ENCODE peak calls at places on chromosome 6, in four cellular contexts. F, T, Q and B are unnamed samples.

GRCh38 chr6:91097316-91097878 is 510.5 kb upstream of the MAP3K7 start:
- DNase-seq in F (no peak), T (no peak), Q (no peak), B (no peak)

GRCh38 chr6:127466416-127466815 is 7.2 kb upstream of the KIAA0408 start:
- DNase-seq in F (no peak), T (no peak), Q (no peak), B (no peak)

GRCh38 chr6:2231438-2231837 is 14.0 kb downstream of the GMDS start:
- DNase-seq in F (no peak), T (no peak), Q (no peak), B (no peak)

GRCh38 chr6:90123796-90124195 is 172.8 kb downstream of the BACH2 start:
- DNase-seq in F (no peak), T (no peak), Q (no peak), B (peak; percentile 50)

GRCh38 chr6:45647341-45648138 is 269.8 kb upstream of the SUPT3H start:
- DNase-seq in F (no peak), T (peak; percentile 95), Q (no peak), B (no peak)

GRCh38 chr6:26594128-26594493 is 2.6 kb upstream of the ABT1 start:
- DNase-seq in F (no peak), T (no peak), Q (no peak), B (no peak)

GRCh38 chr6:127347188-127347587 is 3.8 kb upstream of the ECHDC1 start:
- DNase-seq in F (no peak), T (no peak), Q (no peak), B (peak; percentile 50)

GRCh38 chr6:152642578-152643375 is 5.6 kb upstream of the SYNE1 start:
- DNase-seq in F (peak; percentile 27), T (peak; percentile 67), Q (peak; percentile 92), B (peak; percentile 15)

GRCh38 chr6:63598001-63598250 is 25.6 kb downstream of the LOC128125822 start:
- DNase-seq in F (no peak), T (no peak), Q (peak; percentile 30), B (no peak)

GRCh38 chr6:166228839-166229528 is 61.3 kb upstream of the TBXT start:
- DNase-seq in F (no peak), T (no peak), Q (no peak), B (no peak)

GRCh38 chr6:19804362-19805145 is 32.6 kb upstream of the ID4 start:
- DNase-seq in F (peak; percentile 93), T (peak; percentile 98), Q (peak; percentile 96), B (peak; percentile 98)

GRCh38 chr6:83430606-83431544 is at the start of gene ME1:
- DNase-seq in F (peak; percentile 52), T (peak; percentile 33), Q (peak; percentile 83), B (peak; percentile 93)

GRCh38 chr6:163651910-163652309 is 237.4 kb downstream of the QKI start:
- DNase-seq in F (no peak), T (peak; percentile 11), Q (no peak), B (no peak)

GRCh38 chr6:77105091-77105490 is 358.2 kb downstream of the HTR1B start:
- DNase-seq in F (no peak), T (no peak), Q (no peak), B (no peak)

GRCh38 chr6:48611332-48611731 is 500.3 kb upstream of the PTCHD4 start:
- DNase-seq in F (no peak), T (no peak), Q (no peak), B (no peak)

GRCh38 chr6:17703256-17703694 is 3.5 kb downstream of the NUP153 start:
- DNase-seq in F (no peak), T (no peak), Q (no peak), B (peak; percentile 88)

GRCh38 chr6:108667984-108668383 is 107.3 kb downstream of the FOXO3 start:
- DNase-seq in F (no peak), T (no peak), Q (no peak), B (peak; percentile 43)

GRCh38 chr6:3460253-3460652 is 3.4 kb upstream of the SLC22A23 start:
- DNase-seq in F (no peak), T (no peak), Q (no peak), B (no peak)

GRCh38 chr6:72552938-72553337 is 68.9 kb upstream of the KCNQ5 start:
- DNase-seq in F (no peak), T (no peak), Q (no peak), B (peak; percentile 50)

DNA sequence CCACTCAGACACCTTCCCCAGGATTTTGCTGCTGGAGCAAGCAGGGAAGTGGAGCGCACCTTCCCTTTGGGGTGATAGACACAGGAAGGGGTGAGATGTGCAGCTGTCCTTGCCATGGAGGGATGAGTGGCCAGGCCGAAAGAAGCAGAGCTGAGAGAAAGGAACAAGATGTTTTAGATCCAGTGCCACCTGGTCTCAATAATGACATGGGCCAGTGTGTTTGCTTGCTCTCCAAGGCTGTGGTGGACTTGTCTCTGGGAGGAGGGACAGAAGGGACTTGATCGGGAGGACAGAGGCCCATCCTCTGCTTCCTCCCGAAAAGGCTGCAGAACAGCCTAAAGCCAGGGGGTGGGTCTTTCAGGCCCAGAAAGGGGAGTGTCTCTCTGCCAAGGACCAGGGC is 61.7 kb upstream of the CCDC167 start:
- DNase-seq in F (no peak), T (no peak), Q (no peak), B (no peak)
- H3K4me1 ChIP-seq in F (peaks cover 50% of the 10 kb centered on the region), T (peaks cover 7% of the 10 kb centered on the region), Q (no peaks in the 10 kb centered on the region), B (peaks cover 20% of the 10 kb centered on the region)

GRCh38 chr6:133431031-133431430 is 189.9 kb downstream of the EYA4 start:
- DNase-seq in F (no peak), T (no peak), Q (no peak), B (no peak)
- H2BK5ac ChIP-seq in F (no peak overlapping the region), T (no peak overlapping the region), Q (no peak overlapping the region), B (no peak overlapping the region)

GRCh38 chr6:33794910-33795615 is 6.1 kb upstream of the LEMD2 start:
- DNase-seq in F (no peak), T (peak; percentile 86), Q (peak; percentile 64), B (no peak)

GRCh38 chr6:33789550-33789895 is 593 bp upstream of the LEMD2 start:
- DNase-seq in F (no peak), T (no peak), Q (no peak), B (no peak)

GRCh38 chr6:33790306-33790855 is 1.5 kb upstream of the LEMD2 start:
- DNase-seq in F (no peak), T (no peak), Q (no peak), B (no peak)

GRCh38 chr6:33790910-33791309 is 2.0 kb upstream of the LEMD2 start:
- DNase-seq in F (no peak), T (no peak), Q (no peak), B (no peak)

DNA sequence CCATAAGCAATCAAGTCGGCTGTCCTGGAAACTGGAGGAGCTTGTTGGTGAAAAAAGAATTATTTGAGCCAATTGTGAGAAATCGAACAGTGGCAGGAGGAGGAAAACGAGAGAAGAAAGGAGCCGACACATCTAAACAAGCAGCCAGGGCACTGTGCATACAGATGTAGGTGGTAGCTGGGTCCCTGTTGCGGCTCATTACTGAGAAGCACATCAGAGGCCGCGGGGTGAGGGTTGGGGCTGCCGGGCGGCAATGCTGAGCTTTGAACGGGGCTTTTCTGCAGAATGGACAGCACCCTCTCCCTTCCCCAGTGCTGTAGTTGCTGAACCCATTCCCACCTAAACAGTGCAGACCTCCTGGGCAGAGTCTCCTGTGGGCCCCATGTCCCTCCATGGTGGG is 4.1 kb upstream of the LEMD2 start:
- DNase-seq in F (no peak), T (no peak), Q (no peak), B (no peak)
- H3K9ac ChIP-seq in F (no peak overlapping the region), T (no peak overlapping the region), Q (no peak overlapping the region), B (no peak overlapping the region)

DNA sequence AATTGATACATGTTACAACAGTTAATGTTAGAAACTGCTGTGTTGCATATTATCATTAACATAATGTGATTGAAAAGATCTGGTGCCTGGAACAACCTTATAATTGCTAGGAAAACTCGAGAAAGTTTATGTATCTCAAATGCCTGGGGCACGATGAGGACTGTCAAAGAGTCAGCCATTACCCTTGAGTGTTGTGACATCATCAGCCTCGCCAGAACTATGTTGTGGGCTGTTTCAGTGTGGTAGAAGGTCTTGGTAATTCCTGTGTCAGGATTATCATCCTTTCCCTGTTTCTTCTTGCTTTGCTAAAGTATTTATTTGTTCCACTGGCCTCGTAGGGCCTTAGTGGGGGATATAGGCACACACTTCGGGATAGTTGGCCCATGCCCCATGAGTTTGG is 185.1 kb downstream of the DTNBP1 start:
- DNase-seq in F (no peak), T (no peak), Q (no peak), B (peak; percentile 29)
- H3K4me1 ChIP-seq in F (no peaks in the 10 kb centered on the region), T (no peaks in the 10 kb centered on the region), Q (peaks cover 5% of the 10 kb centered on the region), B (peaks cover 3% of the 10 kb centered on the region)

DNA sequence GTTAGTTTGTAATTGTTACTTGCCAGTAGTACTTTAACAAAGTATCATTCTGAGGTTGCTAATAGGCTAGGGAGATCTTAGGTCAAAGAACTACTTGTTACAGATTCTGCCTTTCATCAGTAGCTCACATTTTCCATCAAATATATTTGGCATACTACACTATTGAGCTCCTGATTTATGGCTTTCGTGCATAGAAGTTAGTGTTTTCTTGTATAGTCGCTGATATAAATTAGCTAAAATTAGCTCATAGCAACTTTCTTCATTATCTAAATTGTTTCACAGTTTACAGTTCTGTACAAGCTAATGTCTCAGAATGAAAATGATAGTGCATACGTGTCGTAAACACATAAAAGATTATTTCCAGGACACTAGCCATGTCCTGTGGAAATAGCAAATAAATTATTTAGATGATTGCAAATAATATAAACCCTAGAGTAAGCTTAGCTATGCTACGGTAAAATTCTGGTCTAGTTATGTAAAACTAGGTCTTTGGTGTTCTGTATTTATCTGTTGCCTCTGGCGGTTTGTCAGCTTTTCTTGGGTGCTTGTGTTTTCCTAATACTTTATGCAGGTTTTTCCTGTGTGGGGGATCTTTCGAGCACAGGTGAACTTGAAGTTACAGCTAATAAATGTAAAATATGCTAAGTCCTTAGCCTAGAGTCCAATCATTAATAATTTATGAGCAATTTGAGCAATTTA is 15.1 kb downstream of the PDE7B start:
- DNase-seq in F (no peak), T (no peak), Q (no peak), B (no peak)
- H2BK5ac ChIP-seq in F (no peak overlapping the region), T (no peak overlapping the region), Q (no peak overlapping the region), B (no peak overlapping the region)

GRCh38 chr6:124870611-124871201 is 91.5 kb upstream of the RNF217 start:
- DNase-seq in F (no peak), T (no peak), Q (no peak), B (peak; percentile 46)
- H3K9ac ChIP-seq in F (no peak overlapping the region), T (no peak overlapping the region), Q (no peak overlapping the region), B (peak overlapping the region; percentile 21)